ENCODE peak calls at places on chromosomes 7 and 10, in eight cellular contexts. One of them, this sample, is unnamed.

GRCh38 chr7:155007947-155008346 is 5.0 kb upstream of the PAXIP1 start:
- DNase-seq in left ventricle myocardium superior: no peak
- DNase-seq in activated T-cell treated with anti-CD3 and anti-CD28 coated beads, Interleukin-2, amount 50 U/mL, for 1 hour: no peak
- DNase-seq in nucleus accumbens: peak
- DNase-seq in NCI-H226: no peak
- DNase-seq in iPS DF 6.9: no peak
- DNase-seq in GM10248: no peak
- DNase-seq in CD4-positive, alpha-beta T cell: no peak
- DNase-seq in this sample: no peak

GRCh38 chr7:301291-302053 is 11.5 kb downstream of the FOXL3 start:
- DNase-seq in left ventricle myocardium superior: no peak
- DNase-seq in activated T-cell treated with anti-CD3 and anti-CD28 coated beads, Interleukin-2, amount 50 U/mL, for 1 hour: peak
- DNase-seq in nucleus accumbens: no peak
- DNase-seq in NCI-H226: no peak
- DNase-seq in iPS DF 6.9: no peak
- DNase-seq in GM10248: no peak
- DNase-seq in CD4-positive, alpha-beta T cell: no peak
- DNase-seq in this sample: no peak

GRCh38 chr10:86411281-86411841 is 44.8 kb upstream of the GRID1 start:
- DNase-seq in left ventricle myocardium superior: no peak
- DNase-seq in activated T-cell treated with anti-CD3 and anti-CD28 coated beads, Interleukin-2, amount 50 U/mL, for 1 hour: no peak
- DNase-seq in nucleus accumbens: peak
- DNase-seq in NCI-H226: peak
- DNase-seq in iPS DF 6.9: no peak
- DNase-seq in GM10248: peak
- DNase-seq in CD4-positive, alpha-beta T cell: peak
- DNase-seq in this sample: no peak

GRCh38 chr7:45174966-45175765 is 17.6 kb downstream of the RAMP3 start:
- DNase-seq in left ventricle myocardium superior: peak
- DNase-seq in activated T-cell treated with anti-CD3 and anti-CD28 coated beads, Interleukin-2, amount 50 U/mL, for 1 hour: no peak
- DNase-seq in nucleus accumbens: no peak
- DNase-seq in NCI-H226: no peak
- DNase-seq in iPS DF 6.9: no peak
- DNase-seq in GM10248: no peak
- DNase-seq in CD4-positive, alpha-beta T cell: no peak
- DNase-seq in this sample: no peak

GRCh38 chr10:5947471-5948207 is 29.7 kb downstream of the IL15RA start:
- DNase-seq in left ventricle myocardium superior: no peak
- DNase-seq in activated T-cell treated with anti-CD3 and anti-CD28 coated beads, Interleukin-2, amount 50 U/mL, for 1 hour: no peak
- DNase-seq in nucleus accumbens: no peak
- DNase-seq in NCI-H226: no peak
- DNase-seq in iPS DF 6.9: no peak
- DNase-seq in GM10248: no peak
- DNase-seq in CD4-positive, alpha-beta T cell: no peak
- DNase-seq in this sample: no peak

GRCh38 chr10:131205556-131205955 is 106.0 kb downstream of the TCERG1L start:
- DNase-seq in left ventricle myocardium superior: no peak
- DNase-seq in activated T-cell treated with anti-CD3 and anti-CD28 coated beads, Interleukin-2, amount 50 U/mL, for 1 hour: no peak
- DNase-seq in nucleus accumbens: no peak
- DNase-seq in NCI-H226: no peak
- DNase-seq in iPS DF 6.9: no peak
- DNase-seq in GM10248: no peak
- DNase-seq in CD4-positive, alpha-beta T cell: no peak
- DNase-seq in this sample: no peak

GRCh38 chr10:99524736-99525380 is 7.9 kb upstream of the NKX2-3 start:
- DNase-seq in left ventricle myocardium superior: no peak
- DNase-seq in activated T-cell treated with anti-CD3 and anti-CD28 coated beads, Interleukin-2, amount 50 U/mL, for 1 hour: no peak
- DNase-seq in nucleus accumbens: no peak
- DNase-seq in NCI-H226: no peak
- DNase-seq in iPS DF 6.9: no peak
- DNase-seq in GM10248: no peak
- DNase-seq in CD4-positive, alpha-beta T cell: no peak
- DNase-seq in this sample: no peak

GRCh38 chr10:24811906-24812305 is 88.2 kb upstream of the ARHGAP21 start:
- DNase-seq in left ventricle myocardium superior: peak
- DNase-seq in activated T-cell treated with anti-CD3 and anti-CD28 coated beads, Interleukin-2, amount 50 U/mL, for 1 hour: no peak
- DNase-seq in nucleus accumbens: peak
- DNase-seq in NCI-H226: no peak
- DNase-seq in iPS DF 6.9: no peak
- DNase-seq in GM10248: no peak
- DNase-seq in CD4-positive, alpha-beta T cell: no peak
- DNase-seq in this sample: no peak

GRCh38 chr7:24865994-24866615 is 108.8 kb upstream of the GSDME start:
- DNase-seq in left ventricle myocardium superior: no peak
- DNase-seq in activated T-cell treated with anti-CD3 and anti-CD28 coated beads, Interleukin-2, amount 50 U/mL, for 1 hour: no peak
- DNase-seq in nucleus accumbens: no peak
- DNase-seq in NCI-H226: no peak
- DNase-seq in iPS DF 6.9: no peak
- DNase-seq in GM10248: no peak
- DNase-seq in CD4-positive, alpha-beta T cell: no peak
- DNase-seq in this sample: no peak

GRCh38 chr7:116630932-116631449 is 41.0 kb upstream of the MET start:
- DNase-seq in left ventricle myocardium superior: peak
- DNase-seq in activated T-cell treated with anti-CD3 and anti-CD28 coated beads, Interleukin-2, amount 50 U/mL, for 1 hour: no peak
- DNase-seq in nucleus accumbens: peak
- DNase-seq in NCI-H226: no peak
- DNase-seq in iPS DF 6.9: no peak
- DNase-seq in GM10248: peak
- DNase-seq in CD4-positive, alpha-beta T cell: no peak
- DNase-seq in this sample: peak

GRCh38 chr7:66844552-66845381 is 76.3 kb upstream of the TMEM248 start:
- DNase-seq in left ventricle myocardium superior: peak
- DNase-seq in activated T-cell treated with anti-CD3 and anti-CD28 coated beads, Interleukin-2, amount 50 U/mL, for 1 hour: peak
- DNase-seq in nucleus accumbens: peak
- DNase-seq in NCI-H226: peak
- DNase-seq in iPS DF 6.9: peak
- DNase-seq in GM10248: peak
- DNase-seq in CD4-positive, alpha-beta T cell: peak
- DNase-seq in this sample: peak

GRCh38 chr7:43691611-43692010 is 37.7 kb downstream of the COA1 start:
- DNase-seq in left ventricle myocardium superior: no peak
- DNase-seq in activated T-cell treated with anti-CD3 and anti-CD28 coated beads, Interleukin-2, amount 50 U/mL, for 1 hour: no peak
- DNase-seq in nucleus accumbens: no peak
- DNase-seq in NCI-H226: no peak
- DNase-seq in iPS DF 6.9: no peak
- DNase-seq in GM10248: no peak
- DNase-seq in CD4-positive, alpha-beta T cell: no peak
- DNase-seq in this sample: no peak

GRCh38 chr7:138000081-138000701 is 1.7 kb downstream of the CREB3L2 start:
- DNase-seq in left ventricle myocardium superior: no peak
- DNase-seq in activated T-cell treated with anti-CD3 and anti-CD28 coated beads, Interleukin-2, amount 50 U/mL, for 1 hour: no peak
- DNase-seq in nucleus accumbens: peak
- DNase-seq in NCI-H226: peak
- DNase-seq in iPS DF 6.9: no peak
- DNase-seq in GM10248: no peak
- DNase-seq in CD4-positive, alpha-beta T cell: no peak
- DNase-seq in this sample: no peak

GRCh38 chr7:98399903-98400537 is 870 bp downstream of the BAIAP2L1 start:
- DNase-seq in left ventricle myocardium superior: no peak
- DNase-seq in activated T-cell treated with anti-CD3 and anti-CD28 coated beads, Interleukin-2, amount 50 U/mL, for 1 hour: no peak
- DNase-seq in nucleus accumbens: no peak
- DNase-seq in NCI-H226: no peak
- DNase-seq in iPS DF 6.9: no peak
- DNase-seq in GM10248: no peak
- DNase-seq in CD4-positive, alpha-beta T cell: no peak
- DNase-seq in this sample: no peak

GRCh38 chr7:55474944-55475911 is 97.1 kb downstream of the VOPP1 start:
- DNase-seq in left ventricle myocardium superior: no peak
- DNase-seq in activated T-cell treated with anti-CD3 and anti-CD28 coated beads, Interleukin-2, amount 50 U/mL, for 1 hour: no peak
- DNase-seq in nucleus accumbens: no peak
- DNase-seq in NCI-H226: no peak
- DNase-seq in iPS DF 6.9: no peak
- DNase-seq in GM10248: no peak
- DNase-seq in CD4-positive, alpha-beta T cell: peak
- DNase-seq in this sample: no peak

GRCh38 chr7:129740574-129740973 is 129.1 kb downstream of the NRF1 start:
- DNase-seq in left ventricle myocardium superior: no peak
- DNase-seq in activated T-cell treated with anti-CD3 and anti-CD28 coated beads, Interleukin-2, amount 50 U/mL, for 1 hour: no peak
- DNase-seq in nucleus accumbens: no peak
- DNase-seq in NCI-H226: no peak
- DNase-seq in iPS DF 6.9: no peak
- DNase-seq in GM10248: no peak
- DNase-seq in CD4-positive, alpha-beta T cell: no peak
- DNase-seq in this sample: no peak

GRCh38 chr7:46285856-46286255 is 364.8 kb upstream of the IGFBP3 start:
- DNase-seq in left ventricle myocardium superior: no peak
- DNase-seq in activated T-cell treated with anti-CD3 and anti-CD28 coated beads, Interleukin-2, amount 50 U/mL, for 1 hour: no peak
- DNase-seq in nucleus accumbens: no peak
- DNase-seq in NCI-H226: no peak
- DNase-seq in iPS DF 6.9: no peak
- DNase-seq in GM10248: no peak
- DNase-seq in CD4-positive, alpha-beta T cell: no peak
- DNase-seq in this sample: no peak

GRCh38 chr7:80659120-80660055 is 20.9 kb downstream of the CD36 start:
- DNase-seq in left ventricle myocardium superior: no peak
- DNase-seq in activated T-cell treated with anti-CD3 and anti-CD28 coated beads, Interleukin-2, amount 50 U/mL, for 1 hour: no peak
- DNase-seq in nucleus accumbens: no peak
- DNase-seq in NCI-H226: no peak
- DNase-seq in iPS DF 6.9: no peak
- DNase-seq in GM10248: peak
- DNase-seq in CD4-positive, alpha-beta T cell: no peak
- DNase-seq in this sample: no peak

GRCh38 chr7:55183897-55184296 is 165.1 kb downstream of the EGFR start:
- DNase-seq in left ventricle myocardium superior: no peak
- DNase-seq in activated T-cell treated with anti-CD3 and anti-CD28 coated beads, Interleukin-2, amount 50 U/mL, for 1 hour: no peak
- DNase-seq in nucleus accumbens: no peak
- DNase-seq in NCI-H226: no peak
- DNase-seq in iPS DF 6.9: no peak
- DNase-seq in GM10248: no peak
- DNase-seq in CD4-positive, alpha-beta T cell: no peak
- DNase-seq in this sample: no peak

GRCh38 chr7:133139350-133139749 is 57.5 kb upstream of the CHCHD3 start:
- DNase-seq in left ventricle myocardium superior: no peak
- DNase-seq in activated T-cell treated with anti-CD3 and anti-CD28 coated beads, Interleukin-2, amount 50 U/mL, for 1 hour: no peak
- DNase-seq in nucleus accumbens: no peak
- DNase-seq in NCI-H226: peak
- DNase-seq in iPS DF 6.9: peak
- DNase-seq in GM10248: no peak
- DNase-seq in CD4-positive, alpha-beta T cell: no peak
- DNase-seq in this sample: no peak

GRCh38 chr10:58275908-58276307 is 6.9 kb downstream of the CISD1 start:
- DNase-seq in left ventricle myocardium superior: no peak
- DNase-seq in activated T-cell treated with anti-CD3 and anti-CD28 coated beads, Interleukin-2, amount 50 U/mL, for 1 hour: no peak
- DNase-seq in nucleus accumbens: no peak
- DNase-seq in NCI-H226: peak
- DNase-seq in iPS DF 6.9: no peak
- DNase-seq in GM10248: no peak
- DNase-seq in CD4-positive, alpha-beta T cell: no peak
- DNase-seq in this sample: no peak

GRCh38 chr10:21449288-21449966 is 76.1 kb downstream of the SKIDA1 start:
- DNase-seq in left ventricle myocardium superior: no peak
- DNase-seq in activated T-cell treated with anti-CD3 and anti-CD28 coated beads, Interleukin-2, amount 50 U/mL, for 1 hour: no peak
- DNase-seq in nucleus accumbens: no peak
- DNase-seq in NCI-H226: no peak
- DNase-seq in iPS DF 6.9: no peak
- DNase-seq in GM10248: peak
- DNase-seq in CD4-positive, alpha-beta T cell: no peak
- DNase-seq in this sample: no peak

GRCh38 chr7:7773334-7774308 is 55.2 kb upstream of the RPA3 start:
- DNase-seq in left ventricle myocardium superior: no peak
- DNase-seq in activated T-cell treated with anti-CD3 and anti-CD28 coated beads, Interleukin-2, amount 50 U/mL, for 1 hour: no peak
- DNase-seq in nucleus accumbens: no peak
- DNase-seq in NCI-H226: no peak
- DNase-seq in iPS DF 6.9: no peak
- DNase-seq in GM10248: no peak
- DNase-seq in CD4-positive, alpha-beta T cell: no peak
- DNase-seq in this sample: no peak

This sample was measured in SK-N-MC.